ENCODE peak calls at places on chromosomes 6 and 20, in five cellular contexts. J is CD4-positive, alpha-beta memory T cell; D is GM23248; E is SJSA1; H is pancreas. I is an unnamed sample. For H3K27me3, the result is how much of the 10 kb centered on the place peaks cover.

GRCh38 chr6:33420493-33421343 is 853 bp downstream of the SYNGAP1 start:
- DNase-seq in J (no peak), D (no peak), E (peak), H (no peak), I (no peak)

GRCh38 chr20:59185809-59186208 is 22.2 kb downstream of the ZNF831 start:
- DNase-seq in J (no peak), D (no peak), E (no peak), H (no peak), I (no peak)

GRCh38 chr6:37168809-37169457 is 1.0 kb upstream of the PIM1 start:
- DNase-seq in J (peak), D (peak), E (peak), H (no peak), I (peak)

GRCh38 chr20:53652090-53652858 is 58.6 kb upstream of the ZNF217 start:
- DNase-seq in J (peak), D (no peak), E (no peak), H (no peak), I (peak)

GRCh38 chr6:127972815-127973214 is 72.0 kb upstream of the THEMIS start:
- DNase-seq in J (peak), D (no peak), E (no peak), H (no peak), I (no peak)

GRCh38 chr6:286681-287499 is 5.4 kb upstream of the DUSP22 start:
- DNase-seq in J (no peak), D (no peak), E (no peak), H (no peak), I (no peak)

GRCh38 chr6:160668589-160668988 is 4.5 kb upstream of the LPA start:
- DNase-seq in J (no peak), D (no peak), E (no peak), H (no peak), I (no peak)

GRCh38 chr20:22414354-22414753 is 170.0 kb downstream of the FOXA2 start:
- DNase-seq in J (no peak), D (peak), E (no peak), H (no peak), I (peak)

GRCh38 chr20:63188159-63188442 is 27.8 kb downstream of the YTHDF1 start:
- DNase-seq in J (no peak), D (no peak), E (no peak), H (peak), I (no peak)

GRCh38 chr6:26175428-26176181 is 88.4 kb downstream of the HFE start:
- DNase-seq in J (peak), D (peak), E (no peak), H (no peak), I (peak)

GRCh38 chr6:41713650-41714291 is 21.6 kb downstream of the TFEB start:
- DNase-seq in J (no peak), D (peak), E (no peak), H (peak), I (no peak)

GRCh38 chr6:2132416-2132815 is 113.0 kb downstream of the GMDS start:
- DNase-seq in J (no peak), D (no peak), E (no peak), H (no peak), I (no peak)

GRCh38 chr20:13325033-13325432 is 104.0 kb downstream of the ISM1 start:
- DNase-seq in J (no peak), D (peak), E (peak), H (no peak), I (peak)

GRCh38 chr6:85163553-85163952 is 286.3 kb upstream of the NT5E start:
- DNase-seq in J (no peak), D (no peak), E (no peak), H (no peak), I (no peak)

GRCh38 chr6:109059148-109059547 is 35.5 kb downstream of the SESN1 start:
- DNase-seq in J (no peak), D (peak), E (no peak), H (no peak), I (no peak)

GRCh38 chr6:9428416-9429172 is 986.3 kb downstream of the TFAP2A start:
- DNase-seq in J (no peak), D (peak), E (no peak), H (no peak), I (no peak)

GRCh38 chr6:87653074-87653962 is 48.7 kb downstream of the AKIRIN2 start:
- DNase-seq in J (no peak), D (no peak), E (no peak), H (no peak), I (no peak)

GRCh38 chr6:148869589-148869988 is 122.8 kb downstream of the UST start:
- DNase-seq in J (no peak), D (peak), E (peak), H (no peak), I (no peak)

GRCh38 chr6:116779569-116780164 is 14.1 kb upstream of the FAM162B start:
- DNase-seq in J (no peak), D (peak), E (no peak), H (no peak), I (no peak)

GRCh38 chr6:150900049-150900448 is 34.5 kb downstream of the MTHFD1L start:
- DNase-seq in J (no peak), D (peak), E (no peak), H (no peak), I (no peak)

GRCh38 chr6:165049362-165049761 is 260.0 kb downstream of the C6orf118 start:
- DNase-seq in J (no peak), D (peak), E (peak), H (no peak), I (peak)

GRCh38 chr20:50096237-50096636 is 16.7 kb downstream of the UBE2V1 start:
- DNase-seq in J (no peak), D (no peak), E (no peak), H (no peak), I (no peak)

GRCh38 chr6:101181006-101181405 is 212.5 kb upstream of the GRIK2 start:
- DNase-seq in J (no peak), D (no peak), E (no peak), H (no peak), I (no peak)

GRCh38 chr6:40440083-40440482 is 147.1 kb downstream of the LRFN2 start:
- DNase-seq in J (no peak), D (no peak), E (no peak), H (no peak), I (no peak)

GRCh38 chr20:60209048-60209447 is 250.8 kb downstream of the CDH26 start:
- DNase-seq in J (no peak), D (no peak), E (no peak), H (no peak), I (no peak)

GRCh38 chr6:35181313-35181932 is 32.3 kb upstream of the SCUBE3 start:
- DNase-seq in J (no peak), D (peak), E (no peak), H (no peak), I (no peak)

GRCh38 chr20:49659096-49659495 is 54.6 kb downstream of the B4GALT5 start:
- DNase-seq in J (no peak), D (no peak), E (no peak), H (no peak), I (no peak)

GRCh38 chr6:31396422-31397152 is 6.8 kb upstream of the MICA start:
- DNase-seq in J (peak), D (peak), E (peak), H (peak), I (peak)

GRCh38 chr6:21972516-21972915 is 324.3 kb downstream of the PRL start:
- DNase-seq in J (no peak), D (no peak), E (no peak), H (no peak), I (no peak)

GRCh38 chr6:150263765-150264415 is 104.9 kb upstream of the IYD start:
- DNase-seq in J (peak), D (no peak), E (no peak), H (no peak), I (no peak)

GRCh38 chr6:148747145-148747492 is 289 bp downstream of the UST start:
- DNase-seq in J (no peak), D (peak), E (peak), H (peak), I (no peak)

GRCh38 chr6:72182337-72183246 is 296.2 kb downstream of the RIMS1 start:
- DNase-seq in J (no peak), D (peak), E (no peak), H (peak), I (peak)

GRCh38 chr6:91299544-91300491 is 712.9 kb upstream of the MAP3K7 start:
- DNase-seq in J (no peak), D (no peak), E (peak), H (no peak), I (no peak)

GRCh38 chr6:45843848-45844521 is 171.7 kb downstream of the CLIC5 start:
- DNase-seq in J (no peak), D (peak), E (no peak), H (no peak), I (no peak)
- H3K4me3 ChIP-seq in J (no peak), D (no peak), E (no peak), H (no peak), I (no peak)

GRCh38 chr6:44271406-44271723 is 1.1 kb downstream of the TMEM151B start:
- DNase-seq in J (no peak), D (no peak), E (no peak), H (peak), I (no peak)

GRCh38 chr6:44272999-44273566 is 2.8 kb downstream of the TMEM151B start:
- DNase-seq in J (no peak), D (no peak), E (no peak), H (peak), I (no peak)

GRCh38 chr6:44273617-44274016 is 3.4 kb downstream of the TMEM151B start:
- DNase-seq in J (no peak), D (no peak), E (no peak), H (no peak), I (no peak)

GRCh38 chr6:44271914-44272313 is 1.7 kb downstream of the TMEM151B start:
- DNase-seq in J (no peak), D (no peak), E (no peak), H (peak), I (no peak)

GRCh38 chr6:44272529-44272928 is 2.3 kb downstream of the TMEM151B start:
- DNase-seq in J (no peak), D (no peak), E (no peak), H (peak), I (no peak)
- H3K27me3 ChIP-seq in J (under half), D (under half), E (under half), H (under half), I (under half)

DNA sequence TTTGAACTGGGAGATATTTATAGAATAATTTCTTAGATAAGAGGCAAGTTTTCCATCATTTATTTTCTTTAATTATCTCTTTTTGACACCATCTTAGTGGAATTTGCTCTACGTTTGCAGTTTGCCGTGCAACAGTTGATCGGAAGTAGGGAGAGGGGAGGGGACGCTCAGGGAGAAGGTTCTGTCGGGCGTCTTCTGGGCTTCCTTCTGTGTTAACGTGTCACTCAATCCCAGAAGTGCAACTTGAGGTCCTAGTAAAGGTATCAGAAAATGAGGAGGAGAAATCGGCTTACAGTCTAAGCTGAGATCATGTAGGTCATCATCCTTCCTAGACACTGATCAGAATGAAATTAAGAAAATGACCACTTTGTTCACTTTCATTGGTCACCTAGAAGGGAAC is 149.0 kb upstream of the SNX9 start:
- DNase-seq in J (no peak), D (no peak), E (no peak), H (no peak), I (no peak)
- H3K4me3 ChIP-seq in J (no peak), D (no peak), E (no peak), H (no peak), I (no peak)

DNA sequence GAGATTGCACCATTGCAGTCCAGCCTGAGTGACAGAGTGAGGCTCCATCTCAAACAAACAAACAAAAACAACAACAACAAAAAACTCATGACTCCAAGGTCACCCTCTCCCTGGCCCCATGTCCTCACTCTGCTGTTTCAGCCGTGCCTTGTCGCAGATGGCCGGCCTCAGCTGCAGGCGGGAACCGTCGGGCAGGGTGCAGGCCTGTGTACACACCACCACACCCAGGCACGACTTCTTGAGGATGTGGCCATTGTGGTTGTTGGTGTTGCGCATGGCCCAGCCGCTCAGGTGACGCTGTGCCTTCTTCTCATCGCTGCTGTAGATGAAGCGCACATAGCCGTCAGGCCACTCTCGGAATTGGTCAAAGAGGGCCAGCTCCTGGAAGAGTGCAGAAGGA is 4.8 kb downstream of the GCM2 start:
- DNase-seq in J (no peak), D (no peak), E (no peak), H (no peak), I (no peak)
- H3K27me3 ChIP-seq in J (under half), D (under half), E (under half), H (under half), I (under half)

GRCh38 chr20:58130156-58130555 is 98.3 kb downstream of the ANKRD60 start:
- DNase-seq in J (no peak), D (no peak), E (no peak), H (no peak), I (no peak)

GRCh38 chr20:58130574-58130973 is 97.9 kb downstream of the ANKRD60 start:
- DNase-seq in J (no peak), D (no peak), E (peak), H (no peak), I (no peak)

GRCh38 chr20:58131111-58131510 is 97.3 kb downstream of the ANKRD60 start:
- DNase-seq in J (no peak), D (peak), E (peak), H (no peak), I (peak)

GRCh38 chr20:58133020-58133419 is 95.4 kb downstream of the ANKRD60 start:
- DNase-seq in J (no peak), D (peak), E (peak), H (no peak), I (no peak)

DNA sequence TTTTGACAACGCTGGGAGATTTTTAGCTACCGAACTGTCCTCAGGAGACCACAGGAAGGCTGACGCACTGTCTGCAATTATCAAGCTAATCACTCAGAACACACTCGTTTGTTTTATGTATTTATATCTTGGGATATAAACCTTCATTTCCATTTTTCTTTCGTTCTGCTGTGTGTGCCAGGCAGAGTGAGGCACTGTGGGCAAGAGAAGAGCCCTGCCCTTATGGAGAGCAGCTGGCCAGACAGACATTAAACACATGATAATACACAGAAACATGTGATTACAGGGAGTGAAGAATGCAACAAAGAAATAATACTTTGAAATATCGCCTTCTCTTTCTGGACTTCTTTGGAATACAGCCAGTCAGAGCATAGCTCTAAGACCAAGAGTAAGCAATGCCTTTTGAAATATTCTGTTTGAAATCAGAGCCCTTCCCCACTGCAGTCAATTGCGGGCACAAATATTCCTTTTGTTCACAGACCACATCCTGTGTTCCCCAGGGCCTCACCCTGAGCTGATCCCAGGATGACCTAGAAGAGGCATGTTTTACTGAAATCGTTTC is 96.8 kb downstream of the ANKRD60 start:
- DNase-seq in J (no peak), D (peak), E (peak), H (no peak), I (no peak)
- H3K4me3 ChIP-seq in J (no peak), D (peak), E (peak), H (no peak), I (no peak)

DNA sequence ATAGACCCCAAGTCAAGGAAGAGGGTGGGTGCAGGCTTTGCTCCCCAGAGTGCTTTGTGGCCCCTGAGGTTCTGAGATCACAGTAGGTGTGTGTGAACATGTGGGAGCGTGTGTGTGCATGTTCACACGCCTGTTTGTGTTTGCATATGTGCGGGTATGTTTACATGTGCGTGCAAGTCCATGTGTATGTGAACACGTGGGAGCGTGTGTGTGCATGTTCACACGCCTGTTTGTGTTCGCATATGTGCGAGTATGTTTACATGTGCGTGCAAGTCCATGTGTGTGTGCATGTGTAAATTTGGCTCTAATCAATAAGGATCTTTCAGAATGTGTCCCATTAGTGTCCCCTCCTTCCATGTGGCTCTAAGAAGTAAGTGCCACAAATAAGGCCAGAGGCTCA is 41.4 kb upstream of the PCMTD2 start:
- DNase-seq in J (peak), D (no peak), E (no peak), H (no peak), I (no peak)
- H3K27me3 ChIP-seq in J (under half), D (under half), E (half or more), H (under half), I (under half)

DNA sequence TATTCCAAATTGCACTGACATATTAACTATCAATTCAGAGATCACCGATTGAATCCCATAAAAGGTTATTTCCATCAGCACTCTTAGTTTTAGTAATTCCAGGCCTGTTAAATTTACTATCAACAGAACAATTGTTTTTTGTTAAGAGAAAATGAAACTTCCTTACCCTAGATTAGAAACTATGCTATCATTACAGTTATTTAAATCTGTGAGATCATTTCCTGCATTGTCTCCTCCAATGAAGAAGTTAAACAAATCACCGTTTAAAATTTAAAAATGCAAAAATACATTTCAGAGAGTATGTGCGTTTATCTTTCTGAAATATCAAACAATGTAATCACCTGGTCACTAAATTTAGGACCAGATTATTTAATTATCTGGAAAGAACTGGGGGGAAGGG is 57.4 kb downstream of the HIVEP2 start:
- DNase-seq in J (no peak), D (no peak), E (no peak), H (no peak), I (no peak)
- H3K4me3 ChIP-seq in J (no peak), D (no peak), E (no peak), H (no peak), I (no peak)

GRCh38 chr6:136641873-136642465 is 91.7 kb upstream of the MAP7 start:
- DNase-seq in J (no peak), D (no peak), E (no peak), H (no peak), I (no peak)
- H3K27me3 ChIP-seq in J (under half), D (under half), E (under half), H (under half), I (under half)

DNA sequence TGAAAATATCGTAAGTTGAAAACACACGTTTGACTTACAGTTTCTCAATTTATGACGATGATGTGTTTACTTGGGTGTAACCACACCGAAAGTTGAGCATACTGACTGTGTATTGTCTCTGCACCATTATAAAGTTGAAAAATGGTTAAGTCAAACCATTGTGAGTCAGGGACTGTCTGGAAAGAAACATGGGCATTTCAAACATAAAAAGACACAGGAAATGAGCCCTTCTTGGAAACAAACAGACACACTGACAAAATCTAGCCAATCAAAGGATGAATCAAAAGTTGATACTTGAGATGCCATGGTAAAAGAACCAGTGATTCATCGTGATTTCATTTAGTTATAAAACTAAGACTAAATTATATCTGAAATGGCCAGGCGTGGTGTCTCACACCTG is 5.3 kb downstream of the POPDC3 start:
- DNase-seq in J (no peak), D (peak), E (no peak), H (no peak), I (no peak)
- H3K4me3 ChIP-seq in J (no peak), D (peak), E (peak), H (no peak), I (no peak)